ENCODE peak calls at places on chromosomes 12 and 14, in four cellular contexts. One of them, this sample, is unnamed.
A peak's percentile ranks its signal among the peaks of the same experiment; 100 is the strongest.

GRCh38 chr14:24298892-24299254 is 707 bp downstream of the DHRS1 start:
- DNase-seq in stromal cell of bone marrow: peak; percentile 50
- DNase-seq in GM03348: peak; percentile 69
- DNase-seq in iPS-NIHi11: no peak
- DNase-seq in this sample: peak; percentile 72

GRCh38 chr14:31261859-31262739 is 54.5 kb upstream of the HECTD1 start:
- DNase-seq in GM03348: no peak
- DNase-seq in iPS-NIHi11: no peak
- DNase-seq in stromal cell of bone marrow: peak; percentile 52
- DNase-seq in this sample: peak; percentile 47

GRCh38 chr14:95674613-95675012 is 11.6 kb upstream of the TCL1B start:
- DNase-seq in GM03348: no peak
- DNase-seq in iPS-NIHi11: no peak
- DNase-seq in stromal cell of bone marrow: no peak
- DNase-seq in this sample: no peak

GRCh38 chr12:126926023-126926600 is 1340.9 kb upstream of the TMEM132C start:
- DNase-seq in iPS-NIHi11: no peak
- DNase-seq in stromal cell of bone marrow: no peak
- DNase-seq in GM03348: no peak
- DNase-seq in this sample: no peak

GRCh38 chr12:10170199-10170598 is 1.7 kb downstream of the OLR1 start:
- DNase-seq in iPS-NIHi11: no peak
- DNase-seq in stromal cell of bone marrow: no peak
- DNase-seq in GM03348: peak; percentile 44
- DNase-seq in this sample: no peak

GRCh38 chr14:49999826-50000214 is 106.9 kb downstream of the ARF6 start:
- DNase-seq in iPS-NIHi11: no peak
- DNase-seq in stromal cell of bone marrow: no peak
- DNase-seq in GM03348: no peak
- DNase-seq in this sample: no peak

GRCh38 chr12:119988788-119989618 is at the start of gene BICDL1:
- DNase-seq in stromal cell of bone marrow: no peak
- DNase-seq in iPS-NIHi11: peak; percentile 95
- DNase-seq in GM03348: peak; percentile 76
- DNase-seq in this sample: peak; percentile 11

GRCh38 chr14:53055003-53055402 is 98.1 kb downstream of the DDHD1 start:
- DNase-seq in stromal cell of bone marrow: peak; percentile 59
- DNase-seq in GM03348: peak; percentile 64
- DNase-seq in iPS-NIHi11: peak; percentile 55
- DNase-seq in this sample: peak; percentile 29

GRCh38 chr12:93062100-93062419 is 133.0 kb upstream of the EEA1 start:
- DNase-seq in iPS-NIHi11: no peak
- DNase-seq in GM03348: no peak
- DNase-seq in stromal cell of bone marrow: no peak
- DNase-seq in this sample: no peak

GRCh38 chr12:130423136-130423535 is 85.4 kb downstream of the PIWIL1 start:
- DNase-seq in GM03348: no peak
- DNase-seq in stromal cell of bone marrow: no peak
- DNase-seq in iPS-NIHi11: no peak
- DNase-seq in this sample: no peak

GRCh38 chr14:22174412-22174811 is 414.6 kb downstream of the DAD1 start:
- DNase-seq in stromal cell of bone marrow: no peak
- DNase-seq in GM03348: no peak
- DNase-seq in iPS-NIHi11: no peak
- DNase-seq in this sample: no peak

GRCh38 chr14:79597561-79597960 is 613.7 kb downstream of the DIO2 start:
- DNase-seq in stromal cell of bone marrow: no peak
- DNase-seq in iPS-NIHi11: no peak
- DNase-seq in GM03348: no peak
- DNase-seq in this sample: peak; percentile 74

GRCh38 chr14:70789361-70789760 is 20.0 kb downstream of the MAP3K9 start:
- DNase-seq in GM03348: peak; percentile 19
- DNase-seq in stromal cell of bone marrow: peak; percentile 62
- DNase-seq in iPS-NIHi11: no peak
- DNase-seq in this sample: peak; percentile 61

GRCh38 chr12:93638954-93639353 is 38.2 kb upstream of the CRADD start:
- DNase-seq in GM03348: no peak
- DNase-seq in iPS-NIHi11: no peak
- DNase-seq in stromal cell of bone marrow: no peak
- DNase-seq in this sample: no peak

GRCh38 chr12:133010657-133011297 is 24.6 kb downstream of the ZNF26 start:
- DNase-seq in GM03348: no peak
- DNase-seq in iPS-NIHi11: no peak
- DNase-seq in stromal cell of bone marrow: no peak
- DNase-seq in this sample: no peak

GRCh38 chr14:54682578-54682977 is 115.7 kb downstream of the SAMD4A start:
- DNase-seq in stromal cell of bone marrow: no peak
- DNase-seq in GM03348: no peak
- DNase-seq in iPS-NIHi11: no peak
- DNase-seq in this sample: no peak

GRCh38 chr12:57086951-57087688 is 1.8 kb upstream of the NAB2 start:
- DNase-seq in stromal cell of bone marrow: peak; percentile 86
- DNase-seq in GM03348: peak; percentile 91
- DNase-seq in iPS-NIHi11: peak; percentile 63
- DNase-seq in this sample: peak; percentile 77

GRCh38 chr14:72616294-72616693 is 277.6 kb downstream of the DPF3 start:
- DNase-seq in stromal cell of bone marrow: peak; percentile 57
- DNase-seq in GM03348: peak; percentile 33
- DNase-seq in iPS-NIHi11: no peak
- DNase-seq in this sample: no peak

GRCh38 chr14:101082436-101083384 is 179.2 kb upstream of the RTL1 start:
- DNase-seq in GM03348: no peak
- DNase-seq in stromal cell of bone marrow: no peak
- DNase-seq in iPS-NIHi11: no peak
- DNase-seq in this sample: no peak

GRCh38 chr12:51751657-51752056 is 96.9 kb downstream of the FIGNL2 start:
- DNase-seq in iPS-NIHi11: no peak
- DNase-seq in stromal cell of bone marrow: no peak
- DNase-seq in GM03348: no peak
- DNase-seq in this sample: no peak

GRCh38 chr14:49970474-49971147 is 77.7 kb downstream of the ARF6 start:
- DNase-seq in GM03348: peak; percentile 23
- DNase-seq in iPS-NIHi11: no peak
- DNase-seq in stromal cell of bone marrow: peak; percentile 74
- DNase-seq in this sample: peak; percentile 56

GRCh38 chr14:83520837-83521236 is 1987.2 kb upstream of the SEL1L start:
- DNase-seq in iPS-NIHi11: no peak
- DNase-seq in stromal cell of bone marrow: peak; percentile 62
- DNase-seq in GM03348: peak; percentile 33
- DNase-seq in this sample: peak; percentile 1

GRCh38 chr14:92754956-92755355 is 6.5 kb upstream of the LGMN start:
- DNase-seq in GM03348: no peak
- DNase-seq in iPS-NIHi11: no peak
- DNase-seq in stromal cell of bone marrow: no peak
- DNase-seq in this sample: no peak

GRCh38 chr14:69827560-69827959 is 30.5 kb upstream of the SLC10A1 start:
- DNase-seq in stromal cell of bone marrow: no peak
- DNase-seq in GM03348: no peak
- DNase-seq in iPS-NIHi11: no peak
- DNase-seq in this sample: no peak

GRCh38 chr12:6263931-6264330 is 46.6 kb upstream of the PLEKHG6 start:
- DNase-seq in iPS-NIHi11: peak; percentile 47
- DNase-seq in stromal cell of bone marrow: no peak
- DNase-seq in GM03348: no peak
- DNase-seq in this sample: peak; percentile 39

GRCh38 chr12:45568808-45569207 is 160.7 kb upstream of the ARID2 start:
- DNase-seq in stromal cell of bone marrow: no peak
- DNase-seq in GM03348: no peak
- DNase-seq in iPS-NIHi11: no peak
- DNase-seq in this sample: no peak

GRCh38 chr12:2376855-2377657 is 324.3 kb downstream of the CACNA1C start:
- DNase-seq in GM03348: no peak
- DNase-seq in iPS-NIHi11: peak; percentile 81
- DNase-seq in stromal cell of bone marrow: no peak
- DNase-seq in this sample: no peak

GRCh38 chr14:96614528-96614927 is 112.3 kb downstream of the PAPOLA start:
- DNase-seq in GM03348: no peak
- DNase-seq in stromal cell of bone marrow: no peak
- DNase-seq in iPS-NIHi11: no peak
- DNase-seq in this sample: no peak

GRCh38 chr12:24728366-24728765 is 220.5 kb downstream of the BCAT1 start:
- DNase-seq in stromal cell of bone marrow: peak; percentile 23
- DNase-seq in iPS-NIHi11: no peak
- DNase-seq in GM03348: peak; percentile 16
- DNase-seq in this sample: no peak

GRCh38 chr14:95233702-95234241 is 76.4 kb upstream of the DICER1 start:
- DNase-seq in stromal cell of bone marrow: no peak
- DNase-seq in iPS-NIHi11: no peak
- DNase-seq in GM03348: no peak
- DNase-seq in this sample: no peak

GRCh38 chr12:89225808-89226368 is 126.4 kb downstream of the DUSP6 start:
- DNase-seq in iPS-NIHi11: peak; percentile 52
- DNase-seq in stromal cell of bone marrow: peak; percentile 97
- DNase-seq in GM03348: peak; percentile 80
- DNase-seq in this sample: peak; percentile 83

This sample was measured in astrocyte.